ENCODE peak calls at places on chromosome 6, in five cellular contexts. F is AG20443; Q is COR-L47; X is stimulated activated CD8-positive, alpha-beta memory T cell treated with anti-CD3 and anti-CD28 coated beads, Interleukin-7, amount 100 ng/mL, for 1 hour; Y is activated naive CD4-positive, alpha-beta T cell. V is an unnamed sample.
A peak's percentile ranks its signal among the peaks of the same experiment; 100 is the strongest.

GRCh38 chr6:41536884-41537347 is 9.3 kb upstream of the FOXP4 start:
- DNase-seq in Y (no peak), F (no peak), Q (peak; percentile 94), X (no peak), V (no peak)

GRCh38 chr6:96116674-96117073 is 100.9 kb downstream of the FUT9 start:
- DNase-seq in Q (no peak), X (no peak), Y (no peak), F (no peak), V (peak; percentile 3)

GRCh38 chr6:35360349-35361138 is 18.2 kb downstream of the PPARD start:
- DNase-seq in X (no peak), F (no peak), Q (no peak), Y (no peak), V (no peak)

GRCh38 chr6:161503570-161503969 is 229.7 kb upstream of the AGPAT4 start:
- DNase-seq in Y (no peak), Q (no peak), X (no peak), F (no peak), V (no peak)

GRCh38 chr6:134374486-134374885 is 56.6 kb upstream of the SGK1 start:
- DNase-seq in F (peak; percentile 38), X (no peak), Y (no peak), Q (no peak), V (no peak)

GRCh38 chr6:160767019-160767646 is 65.1 kb downstream of the PLG start:
- DNase-seq in Q (peak; percentile 10), Y (peak; percentile 2), X (no peak), F (peak; percentile 79), V (no peak)

GRCh38 chr6:72561629-72562028 is 60.2 kb upstream of the KCNQ5 start:
- DNase-seq in Y (no peak), X (no peak), Q (no peak), F (no peak), V (no peak)

GRCh38 chr6:87714093-87714809 is 12.2 kb upstream of the AKIRIN2 start:
- DNase-seq in Q (no peak), X (no peak), F (peak; percentile 31), Y (no peak), V (no peak)